ENCODE peak calls at places on chromosomes 6 and 20, in eight cellular contexts. One of them, this sample, is unnamed.

GRCh38 chr6:16840291-16840690 is 79.0 kb upstream of the ATXN1 start:
- DNase-seq in AG09309: no peak
- DNase-seq in endodermal cell: no peak
- DNase-seq in B cell: no peak
- DNase-seq in esophagus squamous epithelium: no peak
- DNase-seq in psoas muscle: no peak
- DNase-seq in suprapubic skin: no peak
- DNase-seq in NCI-H1694: no peak
- DNase-seq in this sample: no peak

GRCh38 chr20:53660947-53661381 is 67.3 kb upstream of the ZNF217 start:
- DNase-seq in AG09309: no peak
- DNase-seq in endodermal cell: peak
- DNase-seq in B cell: no peak
- DNase-seq in esophagus squamous epithelium: no peak
- DNase-seq in psoas muscle: no peak
- DNase-seq in suprapubic skin: no peak
- DNase-seq in NCI-H1694: no peak
- DNase-seq in this sample: peak

GRCh38 chr6:112189494-112189893 is 64.9 kb downstream of the LAMA4 start:
- DNase-seq in AG09309: no peak
- DNase-seq in endodermal cell: no peak
- DNase-seq in B cell: no peak
- DNase-seq in esophagus squamous epithelium: no peak
- DNase-seq in psoas muscle: no peak
- DNase-seq in suprapubic skin: peak
- DNase-seq in NCI-H1694: no peak
- DNase-seq in this sample: no peak

GRCh38 chr6:42226251-42227143 is 8.8 kb upstream of the MRPS10 start:
- DNase-seq in AG09309: no peak
- DNase-seq in endodermal cell: peak
- DNase-seq in B cell: no peak
- DNase-seq in esophagus squamous epithelium: no peak
- DNase-seq in psoas muscle: no peak
- DNase-seq in suprapubic skin: no peak
- DNase-seq in NCI-H1694: no peak
- DNase-seq in this sample: no peak

GRCh38 chr20:44068311-44068710 is 118.7 kb downstream of the JPH2 start:
- DNase-seq in AG09309: no peak
- DNase-seq in endodermal cell: peak
- DNase-seq in B cell: no peak
- DNase-seq in esophagus squamous epithelium: no peak
- DNase-seq in psoas muscle: no peak
- DNase-seq in suprapubic skin: no peak
- DNase-seq in NCI-H1694: no peak
- DNase-seq in this sample: no peak

GRCh38 chr20:8132632-8133587 is 844 bp downstream of the PLCB1 start:
- DNase-seq in AG09309: no peak
- DNase-seq in endodermal cell: peak
- DNase-seq in B cell: no peak
- DNase-seq in esophagus squamous epithelium: no peak
- DNase-seq in psoas muscle: peak
- DNase-seq in suprapubic skin: peak
- DNase-seq in NCI-H1694: no peak
- DNase-seq in this sample: peak

GRCh38 chr20:59063358-59064213 is 21.0 kb upstream of the PRELID3B start:
- DNase-seq in AG09309: no peak
- DNase-seq in endodermal cell: no peak
- DNase-seq in B cell: no peak
- DNase-seq in esophagus squamous epithelium: no peak
- DNase-seq in psoas muscle: no peak
- DNase-seq in suprapubic skin: no peak
- DNase-seq in NCI-H1694: no peak
- DNase-seq in this sample: no peak

GRCh38 chr6:151497935-151498726 is 4.3 kb downstream of the CCDC170 start:
- DNase-seq in AG09309: no peak
- DNase-seq in endodermal cell: no peak
- DNase-seq in B cell: no peak
- DNase-seq in esophagus squamous epithelium: no peak
- DNase-seq in psoas muscle: no peak
- DNase-seq in suprapubic skin: no peak
- DNase-seq in NCI-H1694: no peak
- DNase-seq in this sample: no peak

GRCh38 chr20:31698803-31699718 is 23.6 kb downstream of the BCL2L1 start:
- DNase-seq in AG09309: peak
- DNase-seq in endodermal cell: peak
- DNase-seq in B cell: peak
- DNase-seq in esophagus squamous epithelium: no peak
- DNase-seq in psoas muscle: peak
- DNase-seq in suprapubic skin: no peak
- DNase-seq in NCI-H1694: no peak
- DNase-seq in this sample: peak

GRCh38 chr6:77231438-77232305 is 231.6 kb downstream of the HTR1B start:
- DNase-seq in AG09309: no peak
- DNase-seq in endodermal cell: no peak
- DNase-seq in B cell: no peak
- DNase-seq in esophagus squamous epithelium: no peak
- DNase-seq in psoas muscle: no peak
- DNase-seq in suprapubic skin: no peak
- DNase-seq in NCI-H1694: no peak
- DNase-seq in this sample: no peak